ENCODE peak calls at places on chromosome 20, in ten cellular contexts. T is left ventricle myocardium inferior, U is GM12865, W is BJ, B is psoas muscle, A is neural progenitor cell, O is neuronal stem cell, I is fibroblast of the aortic adventitia, L is astrocyte of the cerebellum, S is breast epithelium. K is an unnamed sample.

GRCh38 chr20:9417665-9418064 is 96.7 kb upstream of the LAMP5 start:
- DNase-seq in T (no peak), U (no peak), W (peak; percentile 13), B (no peak), A (no peak), O (no peak), I (peak; percentile 38), L (no peak), S (no peak), K (peak; percentile 95)

GRCh38 chr20:32918296-32918695 is 59.6 kb downstream of the EFCAB8 start:
- DNase-seq in T (no peak), U (no peak), W (no peak), B (no peak), A (no peak), O (no peak), I (no peak), L (no peak), S (no peak), K (no peak)

GRCh38 chr20:5991623-5992441 is 41.4 kb downstream of the MCM8 start:
- DNase-seq in T (no peak), U (no peak), W (peak; percentile 61), B (no peak), A (no peak), O (no peak), I (no peak), L (no peak), S (no peak), K (no peak)

GRCh38 chr20:56893206-56893605 is 264.1 kb downstream of the TFAP2C start:
- DNase-seq in T (no peak), U (peak; percentile 20), W (no peak), B (no peak), A (peak; percentile 47), O (no peak), I (no peak), L (no peak), S (no peak), K (no peak)

GRCh38 chr20:63826753-63827152 is 4.3 kb downstream of the ZBTB46 start:
- DNase-seq in T (no peak), U (no peak), W (no peak), B (no peak), A (no peak), O (no peak), I (no peak), L (no peak), S (no peak), K (no peak)

GRCh38 chr20:46770330-46771194 is 61.1 kb downstream of the SLC2A10 start:
- DNase-seq in T (no peak), U (no peak), W (no peak), B (no peak), A (no peak), O (no peak), I (no peak), L (no peak), S (no peak), K (peak; percentile 58)

GRCh38 chr20:12057778-12058177 is 140.1 kb downstream of the BTBD3 start:
- DNase-seq in T (no peak), U (no peak), W (no peak), B (no peak), A (peak; percentile 9), O (no peak), I (no peak), L (no peak), S (no peak), K (no peak)

GRCh38 chr20:53336892-53337291 is 256.7 kb downstream of the ZNF217 start:
- DNase-seq in T (no peak), U (no peak), W (no peak), B (no peak), A (no peak), O (no peak), I (no peak), L (no peak), S (no peak), K (no peak)

DNA sequence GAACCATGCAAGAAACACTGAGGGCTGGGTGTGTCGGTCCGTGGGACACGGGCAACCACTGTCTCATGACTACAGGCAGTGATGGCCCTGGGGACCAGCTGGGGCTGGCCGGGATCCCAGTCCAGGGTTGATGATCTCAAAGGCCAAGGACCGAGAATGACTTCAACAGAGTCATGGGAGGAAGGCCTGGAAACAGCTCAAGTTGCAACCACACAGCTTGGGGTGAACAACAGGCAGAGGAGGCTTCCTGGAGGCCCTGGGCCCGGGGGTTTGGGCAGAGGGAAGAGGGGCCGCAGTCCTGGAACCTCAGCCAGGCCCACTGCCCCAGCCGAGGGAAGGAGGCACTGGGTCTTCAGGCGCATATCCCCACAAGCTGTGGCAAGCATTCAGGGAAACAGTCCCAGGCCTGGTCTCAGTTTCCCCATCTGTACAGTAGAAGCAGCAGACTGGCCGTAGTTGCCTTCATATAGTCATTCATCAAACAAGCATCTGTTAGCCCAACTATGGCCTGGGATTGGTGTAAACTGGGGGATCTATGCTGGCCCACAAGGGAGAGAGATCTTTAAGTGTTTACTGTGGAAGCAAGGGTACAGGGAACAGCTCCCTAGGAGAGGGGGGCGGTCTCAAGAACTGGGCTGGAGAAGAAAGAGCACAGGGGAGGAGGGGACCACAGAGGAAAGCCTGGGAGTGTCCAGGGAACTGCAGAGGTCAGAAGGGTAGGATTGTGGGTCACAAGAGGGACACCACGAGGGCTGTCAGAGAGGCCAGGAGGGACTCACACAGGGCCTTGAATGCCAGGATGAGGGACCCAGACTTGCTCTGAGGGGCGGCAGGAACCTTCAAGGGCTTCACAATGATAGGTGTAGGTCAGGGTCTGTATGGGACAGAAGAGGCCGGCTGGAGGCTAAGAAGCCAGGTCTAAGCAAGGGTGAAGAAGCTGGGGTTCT is 2.1 kb downstream of the MYL9 start:
- DNase-seq in T (peak; percentile 90), U (no peak), W (peak; percentile 26), B (peak; percentile 88), A (no peak), O (no peak), I (peak; percentile 72), L (no peak), S (no peak), K (no peak)
- H3K4me3 ChIP-seq in T (peak overlapping the region; percentile 98), U (no peak overlapping the region), W (peak overlapping the region; percentile 99), B (peak overlapping the region; percentile 74), A (no peak overlapping the region), O (no peak overlapping the region), I (peak overlapping the region; percentile 86), L (peak overlapping the region; percentile 62), S (peak overlapping the region; percentile 78), K (no peak overlapping the region)

GRCh38 chr20:38671186-38671585 is 53.1 kb upstream of the SLC32A1 start:
- DNase-seq in T (no peak), U (no peak), W (no peak), B (no peak), A (peak; percentile 57), O (no peak), I (no peak), L (no peak), S (no peak), K (no peak)
- H3K4me3 ChIP-seq in T (no peak overlapping the region), U (no peak overlapping the region), W (no peak overlapping the region), B (no peak overlapping the region), A (no peak overlapping the region), O (no peak overlapping the region), I (no peak overlapping the region), L (no peak overlapping the region), S (no peak overlapping the region), K (no peak overlapping the region)

DNA sequence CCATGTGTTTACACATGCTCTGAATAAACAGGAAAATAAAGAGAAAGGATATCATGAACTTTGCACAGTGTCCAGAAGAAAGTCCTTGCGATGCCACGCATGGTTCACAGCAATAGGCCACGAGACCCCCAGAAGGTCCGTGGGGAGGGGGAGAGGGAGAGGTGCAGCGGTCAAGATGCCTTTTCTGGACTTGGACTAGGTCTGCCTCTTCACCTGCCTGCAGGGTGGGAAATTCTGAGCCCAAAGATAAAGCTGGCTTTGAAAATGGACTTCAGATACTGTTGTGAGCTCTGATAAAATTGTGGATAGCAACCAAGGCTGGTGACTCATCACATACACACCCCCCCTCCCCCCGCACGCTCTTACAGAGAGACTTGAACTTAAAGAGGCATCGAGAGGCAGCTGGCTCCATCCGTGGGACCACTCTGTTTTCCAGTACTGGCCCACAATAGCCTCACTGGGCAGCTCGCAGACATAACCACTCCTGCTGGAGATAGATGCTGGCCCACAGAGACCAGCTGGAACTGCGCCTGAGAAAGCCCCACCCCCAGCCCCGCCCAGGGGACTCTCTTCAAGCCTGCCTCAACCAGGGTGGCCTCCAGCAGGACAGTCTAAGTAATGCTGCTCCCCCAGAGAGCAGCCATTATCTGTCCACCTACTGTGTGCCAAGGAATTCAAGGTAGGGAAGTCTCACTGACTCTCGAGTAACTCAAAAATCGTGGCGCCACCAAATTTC is 21.2 kb upstream of the NFATC2 start:
- DNase-seq in T (peak; percentile 67), U (peak; percentile 14), W (peak; percentile 58), B (peak; percentile 57), A (peak; percentile 67), O (no peak), I (peak; percentile 87), L (peak; percentile 75), S (no peak), K (peak; percentile 60)
- H3K4me3 ChIP-seq in T (peak overlapping the region; percentile 70), U (no peak overlapping the region), W (no peak overlapping the region), B (no peak overlapping the region), A (no peak overlapping the region), O (no peak overlapping the region), I (peak overlapping the region; percentile 28), L (no peak overlapping the region), S (peak overlapping the region; percentile 56), K (no peak overlapping the region)

GRCh38 chr20:51019598-51020592 is 3.0 kb downstream of the KCNG1 start:
- DNase-seq in T (no peak), U (no peak), W (no peak), B (no peak), A (no peak), O (no peak), I (no peak), L (no peak), S (no peak), K (peak; percentile 55)

GRCh38 chr20:51022227-51022802 is 592 bp downstream of the KCNG1 start:
- DNase-seq in T (no peak), U (no peak), W (no peak), B (no peak), A (no peak), O (no peak), I (no peak), L (no peak), S (no peak), K (no peak)

GRCh38 chr20:51022803-51023616 is at the start of gene KCNG1:
- DNase-seq in T (peak; percentile 68), U (no peak), W (no peak), B (peak; percentile 65), A (peak; percentile 93), O (peak; percentile 78), I (peak; percentile 52), L (no peak), S (peak; percentile 65), K (peak; percentile 38)

GRCh38 chr20:51020657-51021056 is 2.2 kb downstream of the KCNG1 start:
- DNase-seq in T (no peak), U (no peak), W (no peak), B (no peak), A (peak; percentile 46), O (no peak), I (no peak), L (no peak), S (no peak), K (no peak)

DNA sequence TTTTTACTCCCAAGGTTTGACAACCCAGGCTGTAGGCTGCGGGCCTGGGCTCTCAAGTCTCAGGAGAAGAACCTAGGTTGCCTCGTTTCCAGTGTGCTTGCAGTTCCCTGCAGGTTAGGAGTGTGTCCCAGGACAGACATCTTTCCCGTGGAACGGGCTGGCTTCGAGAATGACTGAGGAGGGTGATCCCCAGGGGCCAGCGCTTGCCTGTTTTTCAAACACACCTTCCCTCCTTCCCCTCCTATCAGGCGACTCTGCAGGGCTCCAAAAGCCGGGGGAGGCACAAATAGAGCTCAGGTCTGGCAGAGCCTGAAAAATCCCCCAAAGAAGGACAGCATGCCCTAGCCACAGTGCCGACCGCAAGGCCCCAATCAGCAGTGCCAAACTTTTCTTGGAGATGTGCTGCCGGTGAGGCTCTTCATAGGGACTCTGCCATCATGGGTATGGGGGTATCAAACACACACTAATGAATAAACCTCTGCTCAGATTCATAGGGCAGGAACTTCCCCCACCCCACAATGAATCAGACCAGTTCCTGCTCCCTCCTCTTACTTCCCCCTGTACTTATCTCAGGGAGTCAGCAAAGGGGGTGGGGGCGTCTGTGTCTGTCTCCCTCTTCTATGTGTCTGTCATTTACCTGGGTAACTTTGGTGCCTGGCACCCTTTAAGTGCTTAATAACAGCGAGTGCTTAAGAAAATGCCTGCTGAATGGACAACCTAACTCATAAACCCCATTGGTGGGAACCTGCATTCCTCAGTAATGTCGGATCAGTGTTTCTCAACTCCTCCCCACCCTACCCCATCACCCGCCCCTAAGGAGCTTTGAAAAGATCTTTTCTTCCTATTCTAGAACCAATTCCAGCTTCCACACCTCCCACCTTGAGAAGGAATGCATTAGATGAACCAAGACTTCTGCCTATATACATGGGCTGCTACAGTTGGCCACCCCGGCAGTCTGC is 1.6 kb downstream of the KCNG1 start:
- DNase-seq in T (no peak), U (no peak), W (no peak), B (no peak), A (peak; percentile 64), O (no peak), I (peak; percentile 21), L (no peak), S (no peak), K (peak; percentile 44)
- H3K4me3 ChIP-seq in T (no peak overlapping the region), U (no peak overlapping the region), W (no peak overlapping the region), B (no peak overlapping the region), A (peak overlapping the region; percentile 54), O (no peak overlapping the region), I (peak overlapping the region; percentile 65), L (peak overlapping the region; percentile 68), S (no peak overlapping the region), K (peak overlapping the region; percentile 69)

K was measured in bronchial epithelial cell.